ENCODE peak calls at places on chromosomes 2 and 18, in four cellular contexts. U is IMR-90, S is mesenchymal stem cell, X is neuronal stem cell. R is an unnamed sample.

GRCh38 chr2:227146456-227146855 is 17.5 kb downstream of the COL4A4 start:
- DNase-seq in U (no peak), X (no peak), S (no peak), R (no peak)

GRCh38 chr2:128410758-128411215 is 92.1 kb upstream of the HS6ST1 start:
- DNase-seq in S (no peak), X (no peak), U (no peak), R (no peak)

GRCh38 chr18:63949068-63949737 is at the start of gene HMSD:
- DNase-seq in S (peak; percentile 79), U (no peak), X (peak; percentile 35), R (peak; percentile 81)

GRCh38 chr18:70072678-70073077 is 125.0 kb upstream of the CD226 start:
- DNase-seq in U (peak; percentile 50), S (peak; percentile 26), X (no peak), R (peak; percentile 31)

GRCh38 chr2:128374001-128374710 is 55.5 kb upstream of the HS6ST1 start:
- DNase-seq in S (peak; percentile 90), U (peak; percentile 87), X (no peak), R (no peak)

GRCh38 chr2:143930891-143931290 is 589.0 kb downstream of the ZEB2 start:
- DNase-seq in S (no peak), U (no peak), X (no peak), R (no peak)

GRCh38 chr18:79850731-79851130 is 53.0 kb downstream of the KCNG2 start:
- DNase-seq in U (no peak), X (no peak), S (no peak), R (no peak)

GRCh38 chr2:226791056-226791486 is 8.5 kb downstream of the IRS1 start:
- DNase-seq in S (peak; percentile 72), X (no peak), U (peak; percentile 71), R (peak; percentile 93)

GRCh38 chr2:196927318-196928225 is 1.1 kb upstream of the PGAP1 start:
- DNase-seq in X (no peak), U (peak; percentile 85), S (peak; percentile 92), R (no peak)

GRCh38 chr18:57970356-57971095 is 73.5 kb upstream of the NEDD4L start:
- DNase-seq in U (no peak), S (no peak), X (no peak), R (peak; percentile 70)

GRCh38 chr2:3493610-3493997 is 25.7 kb downstream of the ADI1 start:
- DNase-seq in S (no peak), X (peak; percentile 15), U (peak; percentile 75), R (peak; percentile 56)

GRCh38 chr18:35088931-35089330 is 47.7 kb downstream of the MAPRE2 start:
- DNase-seq in X (no peak), U (peak; percentile 41), S (no peak), R (no peak)

GRCh38 chr2:235139956-235140800 is 188.4 kb downstream of the SH3BP4 start:
- DNase-seq in U (no peak), S (no peak), X (no peak), R (no peak)

GRCh38 chr2:205775091-205775876 is 93.0 kb downstream of the NRP2 start:
- DNase-seq in S (no peak), X (no peak), U (peak; percentile 70), R (no peak)

GRCh38 chr18:74546751-74547530 is 12.6 kb downstream of the CNDP1 start:
- DNase-seq in X (no peak), U (peak; percentile 29), S (peak; percentile 22), R (no peak)

GRCh38 chr2:69366-70344 is 23.4 kb upstream of the FAM110C start:
- DNase-seq in U (no peak), S (no peak), X (no peak), R (peak; percentile 45)

GRCh38 chr2:77479895-77480294 is 42.3 kb downstream of the LRRTM4 start:
- DNase-seq in X (no peak), U (no peak), S (peak; percentile 63), R (peak; percentile 25)

GRCh38 chr2:130387804-130388203 is 31.9 kb downstream of the PTPN18 start:
- DNase-seq in X (no peak), S (no peak), U (no peak), R (no peak)

GRCh38 chr2:97754690-97755346 is 41.4 kb downstream of the ZAP70 start:
- DNase-seq in S (no peak), X (no peak), U (no peak), R (no peak)

GRCh38 chr2:33491685-33492084 is 15.2 kb downstream of the RASGRP3 start:
- DNase-seq in S (no peak), U (no peak), X (no peak), R (peak; percentile 37)

GRCh38 chr18:31356025-31356424 is 20.6 kb upstream of the DSG4 start:
- DNase-seq in X (no peak), U (no peak), S (no peak), R (no peak)

GRCh38 chr18:80105369-80106167 is 3.5 kb upstream of the ADNP2 start:
- DNase-seq in X (no peak), S (no peak), U (no peak), R (no peak)

GRCh38 chr18:31162825-31163435 is at the start of gene DSC1:
- DNase-seq in U (no peak), X (no peak), S (no peak), R (no peak)

GRCh38 chr2:176130153-176130916 is 830 bp downstream of the HOXD8 start:
- DNase-seq in S (peak; percentile 34), X (no peak), U (no peak), R (no peak)
- H3K4me2 ChIP-seq in S (peak overlapping the region; percentile 91), X (peak overlapping the region; percentile 67), U (peak overlapping the region; percentile 39), R (peak overlapping the region; percentile 27)

GRCh38 chr2:181319291-181319690 is 137.9 kb upstream of the ITGA4 start:
- DNase-seq in X (no peak), S (no peak), U (no peak), R (no peak)

GRCh38 chr2:181320638-181321037 is 136.5 kb upstream of the ITGA4 start:
- DNase-seq in U (no peak), X (no peak), S (no peak), R (no peak)

GRCh38 chr2:181313845-181314244 is 143.3 kb upstream of the ITGA4 start:
- DNase-seq in U (no peak), X (no peak), S (no peak), R (no peak)

GRCh38 chr2:181318504-181319280 is 138.5 kb upstream of the ITGA4 start:
- DNase-seq in S (no peak), U (no peak), X (no peak), R (peak; percentile 25)

GRCh38 chr2:181317511-181317910 is 139.7 kb upstream of the ITGA4 start:
- DNase-seq in X (no peak), S (no peak), U (no peak), R (no peak)
- H3K9ac ChIP-seq in X (no peak overlapping the region), S (peak overlapping the region; percentile 49), U (no peak overlapping the region), R (no peak overlapping the region)

GRCh38 chr2:189555243-189555642 is 25.3 kb downstream of the SLC40A1 start:
- DNase-seq in X (no peak), S (no peak), U (peak; percentile 28), R (no peak)

GRCh38 chr2:189553689-189554088 is 26.9 kb downstream of the SLC40A1 start:
- DNase-seq in S (no peak), X (no peak), U (peak; percentile 34), R (peak; percentile 75)

GRCh38 chr2:189552334-189552990 is 28.1 kb downstream of the SLC40A1 start:
- DNase-seq in S (no peak), X (no peak), U (no peak), R (no peak)

GRCh38 chr2:189551808-189552207 is 28.8 kb downstream of the SLC40A1 start:
- DNase-seq in U (no peak), S (no peak), X (no peak), R (no peak)

GRCh38 chr2:189552991-189553404 is 27.6 kb downstream of the SLC40A1 start:
- DNase-seq in S (no peak), U (no peak), X (no peak), R (peak; percentile 66)
- H2AK5ac ChIP-seq in S (no peak overlapping the region), U (no peak overlapping the region), X (no peak overlapping the region), R (no peak overlapping the region)

GRCh38 chr2:158970522-158970855 is 2.0 kb downstream of the TANC1 start:
- DNase-seq in X (no peak), U (no peak), S (no peak), R (no peak)
- H3K4me2 ChIP-seq in X (no peak overlapping the region), U (peak overlapping the region; percentile 97), S (peak overlapping the region; percentile 53), R (no peak overlapping the region)

GRCh38 chr18:44716697-44717163 is 36.0 kb downstream of the SETBP1 start:
- DNase-seq in U (no peak), S (no peak), X (no peak), R (no peak)

GRCh38 chr18:44714376-44714775 is 33.7 kb downstream of the SETBP1 start:
- DNase-seq in U (no peak), S (no peak), X (no peak), R (no peak)

GRCh38 chr18:44715245-44715644 is 34.6 kb downstream of the SETBP1 start:
- DNase-seq in S (peak; percentile 60), X (no peak), U (no peak), R (peak; percentile 69)

GRCh38 chr18:44713435-44713834 is 32.7 kb downstream of the SETBP1 start:
- DNase-seq in X (no peak), U (no peak), S (no peak), R (no peak)

DNA sequence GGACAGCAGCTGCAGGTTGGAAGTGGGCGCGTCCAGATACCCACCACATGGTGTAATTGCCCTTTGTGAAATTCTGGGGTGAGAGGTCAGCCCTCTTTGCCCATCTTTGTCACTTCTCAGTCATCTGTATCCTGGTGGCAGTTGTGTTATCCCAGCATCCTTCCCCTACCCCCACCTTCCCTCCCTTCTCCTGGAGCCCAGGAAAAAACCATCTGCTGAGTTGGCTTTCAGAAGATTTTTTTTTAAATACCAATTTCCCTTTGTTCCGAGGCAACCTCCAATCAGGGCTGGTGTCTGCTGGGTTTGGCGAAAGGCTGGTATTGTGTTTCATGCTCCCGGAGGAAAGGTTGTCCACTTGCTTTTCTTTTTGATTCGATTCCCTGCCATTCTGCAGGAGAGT is 35.2 kb downstream of the SETBP1 start:
- DNase-seq in X (no peak), U (no peak), S (no peak), R (no peak)
- H3K9ac ChIP-seq in X (no peak overlapping the region), U (no peak overlapping the region), S (peak overlapping the region; percentile 69), R (no peak overlapping the region)

GRCh38 chr2:42099431-42100173 is 51.8 kb downstream of the PKDCC start:
- DNase-seq in S (no peak), U (no peak), X (no peak), R (peak; percentile 64)

GRCh38 chr2:42100696-42101585 is 53.1 kb downstream of the PKDCC start:
- DNase-seq in U (peak; percentile 69), X (peak; percentile 24), S (peak; percentile 81), R (peak; percentile 76)

GRCh38 chr2:42095923-42096408 is 48.1 kb downstream of the PKDCC start:
- DNase-seq in U (peak; percentile 83), X (peak; percentile 56), S (peak; percentile 74), R (peak; percentile 50)

GRCh38 chr2:42096869-42097591 is 49.2 kb downstream of the PKDCC start:
- DNase-seq in X (no peak), U (no peak), S (no peak), R (no peak)

GRCh38 chr2:42098571-42099430 is 51.0 kb downstream of the PKDCC start:
- DNase-seq in S (no peak), U (no peak), X (no peak), R (no peak)
- H2AK5ac ChIP-seq in S (peak overlapping the region; percentile 74), U (peak overlapping the region; percentile 69), X (peak overlapping the region; percentile 24), R (peak overlapping the region; percentile 82)

GRCh38 chr2:171342014-171342413 is 91.8 kb downstream of the METTL8 start:
- DNase-seq in U (no peak), S (no peak), X (no peak), R (no peak)
- H3K4me2 ChIP-seq in U (no peak overlapping the region), S (no peak overlapping the region), X (no peak overlapping the region), R (no peak overlapping the region)

R was measured in mesendoderm.